ENCODE peak calls at places on chromosomes 4 and X, in seven cellular contexts. P is T-helper 2 cell, I is GM13976, N is mesendoderm, K is fibroblast of villous mesenchyme, U is nephron progenitor cell, Y is hepatocyte. C is an unnamed sample.

GRCh38 chr4:74932832-74933561 is at the start of gene PARM1:
- DNase-seq in P (no peak), I (peak), N (peak), K (peak), U (peak), Y (peak), C (peak)

GRCh38 chr4:168264903-168265302 is 53.6 kb downstream of the DDX60 start:
- DNase-seq in P (no peak), I (no peak), N (no peak), K (no peak), U (no peak), Y (no peak), C (peak)

GRCh38 chrX:19791562-19791961 is 95.8 kb downstream of the SH3KBP1 start:
- DNase-seq in P (no peak), I (no peak), N (no peak), K (peak), U (no peak), Y (no peak), C (no peak)

GRCh38 chr4:61359301-61359700 is 159.2 kb downstream of the ADGRL3 start:
- DNase-seq in P (no peak), I (no peak), N (peak), K (no peak), U (no peak), Y (no peak), C (no peak)

GRCh38 chr4:102827674-102828496 is 534 bp upstream of the UBE2D3 start:
- DNase-seq in P (peak), I (peak), N (peak), K (peak), U (peak), Y (peak), C (peak)

GRCh38 chr4:140236649-140237160 is 82.7 kb upstream of the MAML3 start:
- DNase-seq in P (no peak), I (no peak), N (no peak), K (no peak), U (no peak), Y (no peak), C (no peak)

GRCh38 chr4:23337292-23337691 is 552.6 kb downstream of the PPARGC1A start:
- DNase-seq in P (no peak), I (no peak), N (peak), K (no peak), U (no peak), Y (peak), C (no peak)

GRCh38 chr4:17055788-17056187 is 157.3 kb upstream of the LDB2 start:
- DNase-seq in P (no peak), I (no peak), N (peak), K (peak), U (no peak), Y (no peak), C (no peak)

GRCh38 chr4:37219251-37219650 is 25.3 kb upstream of the NWD2 start:
- DNase-seq in P (no peak), I (no peak), N (no peak), K (no peak), U (no peak), Y (no peak), C (no peak)

GRCh38 chrX:84047339-84047738 is 140.7 kb downstream of the RPS6KA6 start:
- DNase-seq in P (no peak), I (no peak), N (peak), K (no peak), U (no peak), Y (no peak), C (peak)

GRCh38 chr4:153592090-153592489 is 92.0 kb upstream of the TLR2 start:
- DNase-seq in P (no peak), I (no peak), N (no peak), K (no peak), U (no peak), Y (no peak), C (no peak)

GRCh38 chr4:83083925-83084475 is 30.5 kb downstream of the PLAC8 start:
- DNase-seq in P (peak), I (no peak), N (peak), K (no peak), U (no peak), Y (no peak), C (peak)

GRCh38 chrX:107449490-107450175 is at the start of gene FRMPD3:
- DNase-seq in P (no peak), I (no peak), N (no peak), K (no peak), U (peak), Y (peak), C (no peak)

GRCh38 chr4:188903995-188904394 is 764.8 kb downstream of the TRIML1 start:
- DNase-seq in P (no peak), I (no peak), N (peak), K (no peak), U (no peak), Y (no peak), C (no peak)

GRCh38 chr4:153159016-153159415 is 45.2 kb upstream of the TRIM2 start:
- DNase-seq in P (no peak), I (no peak), N (no peak), K (no peak), U (no peak), Y (no peak), C (no peak)

GRCh38 chr4:27009539-27009938 is 148.9 kb downstream of the STIM2 start:
- DNase-seq in P (no peak), I (no peak), N (no peak), K (peak), U (no peak), Y (no peak), C (no peak)

GRCh38 chrX:22300130-22300529 is 27.4 kb downstream of the CBLL2 start:
- DNase-seq in P (no peak), I (no peak), N (peak), K (peak), U (no peak), Y (peak), C (peak)

GRCh38 chrX:375181-376036 is 11.3 kb downstream of the PPP2R3B start:
- DNase-seq in P (no peak), I (no peak), N (no peak), K (no peak), U (no peak), Y (no peak), C (no peak)

GRCh38 chr4:17316566-17316965 is 195.3 kb downstream of the QDPR start:
- DNase-seq in P (no peak), I (no peak), N (no peak), K (no peak), U (no peak), Y (no peak), C (no peak)

GRCh38 chrX:13778916-13779315 is 38.0 kb downstream of the GPM6B start:
- DNase-seq in P (no peak), I (no peak), N (peak), K (peak), U (no peak), Y (no peak), C (no peak)

GRCh38 chr4:168711197-168712120 is 214.6 kb downstream of the PALLD start:
- DNase-seq in P (no peak), I (no peak), N (no peak), K (peak), U (peak), Y (no peak), C (no peak)

GRCh38 chrX:73765776-73766465 is 202.9 kb downstream of the CHIC1 start:
- DNase-seq in P (no peak), I (no peak), N (no peak), K (no peak), U (no peak), Y (no peak), C (no peak)

GRCh38 chrX:129549124-129549523 is 9.1 kb downstream of the OCRL start:
- DNase-seq in P (no peak), I (no peak), N (no peak), K (no peak), U (no peak), Y (no peak), C (no peak)

GRCh38 chr4:89312066-89312465 is 4.5 kb upstream of the GPRIN3 start:
- DNase-seq in P (no peak), I (no peak), N (no peak), K (no peak), U (no peak), Y (no peak), C (no peak)